ENCODE peak calls at places on chromosomes 13 and 19, in five cellular contexts. G, S, P, Y and V are unnamed samples.

GRCh38 chr13:65217459-65217858 is 2012.7 kb downstream of the PCDH9 start:
- DNase-seq in P (no peak), S (no peak), G (no peak), Y (no peak), V (no peak)

GRCh38 chr13:71051573-71051972 is 815.4 kb downstream of the DACH1 start:
- DNase-seq in Y (no peak), P (no peak), G (no peak), S (no peak), V (no peak)

GRCh38 chr19:32345261-32346207 is at the start of gene ZNF507:
- DNase-seq in P (peak; percentile 73), G (peak; percentile 49), S (peak; percentile 74), Y (peak; percentile 96), V (peak; percentile 89)

GRCh38 chr19:27738569-27739193 is 1474.3 kb downstream of the UQCRFS1 start:
- DNase-seq in G (no peak), S (no peak), P (no peak), Y (no peak), V (no peak)

GRCh38 chr19:5463959-5464358 is 8.7 kb downstream of the ZNRF4 start:
- DNase-seq in Y (no peak), S (no peak), P (no peak), G (no peak), V (peak; percentile 60)

GRCh38 chr13:44022196-44022595 is 142.5 kb downstream of the LACC1 start:
- DNase-seq in S (peak; percentile 41), Y (no peak), P (no peak), G (no peak), V (peak; percentile 3)

GRCh38 chr13:114298866-114299265 is 15.4 kb upstream of the CHAMP1 start:
- DNase-seq in S (no peak), G (no peak), P (no peak), Y (no peak), V (no peak)

GRCh38 chr13:99307247-99307646 is at the start of gene GPR183:
- DNase-seq in P (peak; percentile 67), G (no peak), Y (no peak), S (no peak), V (no peak)

GRCh38 chr19:33628921-33629825 is 7.4 kb downstream of the CHST8 start:
- DNase-seq in P (no peak), Y (no peak), S (no peak), G (no peak), V (no peak)

GRCh38 chr19:54158812-54159351 is 639 bp downstream of the LENG1 start:
- DNase-seq in G (no peak), Y (no peak), S (peak; percentile 36), P (peak; percentile 21), V (no peak)

GRCh38 chr13:108828053-108828806 is 198.8 kb downstream of the MYO16 start:
- DNase-seq in P (no peak), S (no peak), G (no peak), Y (no peak), V (no peak)

GRCh38 chr13:20247403-20247802 is 15.3 kb upstream of the GJB6 start:
- DNase-seq in Y (no peak), G (no peak), P (no peak), S (no peak), V (no peak)

GRCh38 chr13:105979586-105979985 is 555.9 kb downstream of the EFNB2 start:
- DNase-seq in Y (no peak), G (no peak), P (no peak), S (peak; percentile 59), V (no peak)

GRCh38 chr13:101554420-101555125 is 102.1 kb downstream of the ITGBL1 start:
- DNase-seq in Y (no peak), S (peak; percentile 31), P (no peak), G (no peak), V (no peak)

GRCh38 chr19:49816616-49817015 is 1.5 kb upstream of the MED25 start:
- DNase-seq in S (no peak), P (no peak), Y (no peak), G (no peak), V (no peak)

GRCh38 chr13:29480893-29481525 is 114.5 kb downstream of the SLC7A1 start:
- DNase-seq in P (no peak), Y (no peak), G (no peak), S (no peak), V (no peak)

GRCh38 chr19:7657047-7657779 is 11.6 kb upstream of the RETN start:
- DNase-seq in Y (no peak), S (no peak), G (no peak), P (peak; percentile 95), V (no peak)

GRCh38 chr19:10168386-10168948 is 26.3 kb downstream of the DNMT1 start:
- DNase-seq in S (no peak), Y (no peak), P (no peak), G (no peak), V (no peak)

GRCh38 chr13:48728876-48729275 is 75.1 kb downstream of the CYSLTR2 start:
- DNase-seq in Y (no peak), P (no peak), S (no peak), G (no peak), V (no peak)

GRCh38 chr13:51549593-51549992 is 34.7 kb upstream of the WDFY2 start:
- DNase-seq in S (no peak), P (no peak), G (no peak), Y (no peak), V (no peak)

GRCh38 chr19:17183858-17184271 is 31.3 kb upstream of the USE1 start:
- DNase-seq in G (peak; percentile 7), S (no peak), Y (no peak), P (peak; percentile 96), V (no peak)

GRCh38 chr13:98977568-98978270 is at the start of gene DOCK9:
- DNase-seq in G (peak; percentile 91), Y (no peak), P (no peak), S (peak; percentile 25), V (no peak)

GRCh38 chr19:36771275-36772231 is 1.1 kb downstream of the ZNF850 start:
- DNase-seq in G (no peak), S (peak; percentile 11), Y (no peak), P (peak; percentile 69), V (peak; percentile 20)